ENCODE peak calls at places on chromosomes 13 and 19, in four cellular contexts. N is osteoblast, P is PC-9, O is IMR-90. W is an unnamed sample.

GRCh38 chr13:27920677-27921420 is 1.0 kb downstream of the PDX1 start:
- DNase-seq in N (peak), P (no peak), O (peak), W (peak)

GRCh38 chr13:112903606-112904195 is 65.3 kb upstream of the MCF2L start:
- DNase-seq in N (peak), P (no peak), O (no peak), W (no peak)

GRCh38 chr19:18346091-18346490 is 5.7 kb downstream of the PGPEP1 start:
- DNase-seq in N (peak), P (no peak), O (no peak), W (no peak)

GRCh38 chr13:107712145-107712544 is 503.2 kb downstream of the LIG4 start:
- DNase-seq in N (no peak), P (no peak), O (no peak), W (no peak)

GRCh38 chr19:36604656-36605100 is 435 bp upstream of the ZNF382 start:
- DNase-seq in N (peak), P (no peak), O (peak), W (peak)

GRCh38 chr19:33275559-33275932 is 26.8 kb downstream of the CEBPA start:
- DNase-seq in N (no peak), P (no peak), O (no peak), W (no peak)

GRCh38 chr13:95833126-95833525 is 156.2 kb downstream of the DNAJC3 start:
- DNase-seq in N (no peak), P (peak), O (no peak), W (no peak)

GRCh38 chr19:32870981-32871451 is 1.4 kb upstream of the SLC7A9 start:
- DNase-seq in N (peak), P (no peak), O (no peak), W (no peak)

GRCh38 chr13:106261450-106261849 is 274.0 kb downstream of the EFNB2 start:
- DNase-seq in N (no peak), P (no peak), O (no peak), W (no peak)

GRCh38 chr13:39401756-39402155 is 201.2 kb downstream of the LHFPL6 start:
- DNase-seq in N (no peak), P (no peak), O (no peak), W (no peak)

GRCh38 chr19:29006057-29006735 is 206.8 kb downstream of the UQCRFS1 start:
- DNase-seq in N (no peak), P (no peak), O (peak), W (peak)

GRCh38 chr19:42121666-42122069 is 10.6 kb downstream of the POU2F2 start:
- DNase-seq in N (peak), P (peak), O (peak), W (peak)

GRCh38 chr19:37551123-37551993 is 43.2 kb downstream of the ZNF571 start:
- DNase-seq in N (peak), P (no peak), O (peak), W (peak)

GRCh38 chr19:27972291-27973040 is 1240.5 kb downstream of the UQCRFS1 start:
- DNase-seq in N (no peak), P (peak), O (no peak), W (peak)

GRCh38 chr19:38245826-38246498 is 10.2 kb downstream of the PPP1R14A start:
- DNase-seq in N (peak), P (no peak), O (peak), W (peak)

GRCh38 chr19:29273000-29273691 is 60.2 kb upstream of the UQCRFS1 start:
- DNase-seq in N (no peak), P (no peak), O (no peak), W (no peak)

GRCh38 chr19:18894254-18895037 is 1.5 kb downstream of the CERS1 start:
- DNase-seq in N (peak), P (no peak), O (peak), W (peak)

GRCh38 chr19:3324405-3324856 is 42.0 kb upstream of the NFIC start:
- DNase-seq in N (peak), P (no peak), O (no peak), W (peak)

GRCh38 chr13:85367887-85368286 is 431.3 kb downstream of the SLITRK6 start:
- DNase-seq in N (no peak), P (no peak), O (peak), W (peak)

GRCh38 chr19:38666662-38667448 is 19.4 kb downstream of the ACTN4 start:
- DNase-seq in N (peak), P (no peak), O (peak), W (peak)

GRCh38 chr13:67101730-67102467 is 128.2 kb downstream of the PCDH9 start:
- DNase-seq in N (no peak), P (no peak), O (peak), W (no peak)

GRCh38 chr13:100434010-100434763 is 154.4 kb downstream of the GGACT start:
- DNase-seq in N (no peak), P (peak), O (peak), W (peak)

GRCh38 chr13:48318014-48318713 is 14.6 kb downstream of the RB1 start:
- DNase-seq in N (peak), P (no peak), O (no peak), W (no peak)

GRCh38 chr13:24539500-24540165 is 27.1 kb upstream of the PARP4 start:
- DNase-seq in N (no peak), P (no peak), O (no peak), W (no peak)

GRCh38 chr13:58087566-58087965 is 456.0 kb downstream of the PCDH17 start:
- DNase-seq in N (no peak), P (no peak), O (no peak), W (no peak)

GRCh38 chr19:30932854-30933253 is 416.4 kb downstream of the TSHZ3 start:
- DNase-seq in N (no peak), P (no peak), O (no peak), W (no peak)

GRCh38 chr19:4914736-4915501 is 5.6 kb downstream of the UHRF1 start:
- DNase-seq in N (peak), P (peak), O (peak), W (peak)

GRCh38 chr13:40181203-40181845 is 485.1 kb downstream of the FOXO1 start:
- DNase-seq in N (no peak), P (peak), O (peak), W (peak)

GRCh38 chr13:31920301-31920818 is 111.2 kb upstream of the FRY start:
- DNase-seq in N (no peak), P (no peak), O (no peak), W (peak)

GRCh38 chr19:18839465-18840287 is 7.9 kb downstream of the UPF1 start:
- DNase-seq in N (peak), P (no peak), O (no peak), W (no peak)

GRCh38 chr13:105572401-105572800 is 963.1 kb downstream of the EFNB2 start:
- DNase-seq in N (peak), P (no peak), O (no peak), W (no peak)

GRCh38 chr19:6362351-6362801 is 1.0 kb downstream of the CLPP start:
- DNase-seq in N (peak), P (no peak), O (no peak), W (no peak)

GRCh38 chr19:15101479-15102082 is 5.6 kb upstream of the SYDE1 start:
- DNase-seq in N (peak), P (no peak), O (peak), W (peak)

GRCh38 chr19:14519860-14520407 is 1.7 kb upstream of the DNAJB1 start:
- DNase-seq in N (peak), P (peak), O (peak), W (peak)

GRCh38 chr19:47002106-47002766 is 17.4 kb upstream of the NPAS1 start:
- DNase-seq in N (peak), P (no peak), O (no peak), W (no peak)

GRCh38 chr19:14116918-14117578 is 514 bp downstream of the PRKACA start:
- DNase-seq in N (peak), P (peak), O (no peak), W (no peak)

GRCh38 chr19:2887391-2887914 is 13.3 kb upstream of the ZNF57 start:
- DNase-seq in N (peak), P (peak), O (peak), W (peak)

GRCh38 chr13:22592515-22592914 is 588.3 kb upstream of the SGCG start:
- DNase-seq in N (no peak), P (no peak), O (peak), W (no peak)

GRCh38 chr13:79435549-79435948 is 29.5 kb upstream of the RBM26 start:
- DNase-seq in N (no peak), P (peak), O (peak), W (peak)

GRCh38 chr13:83214452-83214851 is 667.8 kb downstream of the SLITRK1 start:
- DNase-seq in N (no peak), P (no peak), O (peak), W (no peak)

GRCh38 chr13:75220238-75220542 is 261.8 kb downstream of the TBC1D4 start:
- DNase-seq in N (peak), P (no peak), O (no peak), W (no peak)

GRCh38 chr13:75214846-75215245 is 267.1 kb downstream of the TBC1D4 start:
- DNase-seq in N (no peak), P (no peak), O (no peak), W (no peak)

GRCh38 chr13:75219479-75220237 is 262.3 kb downstream of the TBC1D4 start:
- DNase-seq in N (peak), P (no peak), O (peak), W (peak)

GRCh38 chr13:75222031-75222430 is 259.9 kb downstream of the TBC1D4 start:
- DNase-seq in N (no peak), P (no peak), O (peak), W (peak)

DNA sequence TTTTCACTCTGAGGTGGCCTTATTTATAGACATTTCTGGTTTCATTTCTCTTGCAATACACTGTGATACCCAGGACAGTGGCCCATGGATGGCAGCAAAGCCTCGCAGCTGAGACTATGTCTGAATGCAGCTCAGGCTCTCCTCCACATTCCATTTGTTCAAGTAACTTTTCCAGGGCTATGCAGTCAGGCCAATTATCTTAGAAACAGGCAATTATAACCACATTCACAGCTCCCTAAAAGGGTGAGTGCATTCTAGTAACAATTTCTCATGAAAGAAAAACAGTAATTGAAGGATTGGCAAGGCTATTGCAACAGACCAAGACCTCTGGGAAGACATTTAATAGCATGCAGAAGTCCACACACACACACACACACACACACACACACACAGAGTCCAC is 264.0 kb downstream of the TBC1D4 start:
- DNase-seq in N (peak), P (no peak), O (peak), W (peak)
- TF ChIP-seq CTCF in N (peak), P (no peak), O (no peak), W (no peak)

GRCh38 chr19:12137541-12137940 is 2.6 kb downstream of the ZNF20 start:
- DNase-seq in N (no peak), P (no peak), O (no peak), W (no peak)
- TF ChIP-seq CTCF in N (no peak), P (no peak), O (no peak), W (peak)

DNA sequence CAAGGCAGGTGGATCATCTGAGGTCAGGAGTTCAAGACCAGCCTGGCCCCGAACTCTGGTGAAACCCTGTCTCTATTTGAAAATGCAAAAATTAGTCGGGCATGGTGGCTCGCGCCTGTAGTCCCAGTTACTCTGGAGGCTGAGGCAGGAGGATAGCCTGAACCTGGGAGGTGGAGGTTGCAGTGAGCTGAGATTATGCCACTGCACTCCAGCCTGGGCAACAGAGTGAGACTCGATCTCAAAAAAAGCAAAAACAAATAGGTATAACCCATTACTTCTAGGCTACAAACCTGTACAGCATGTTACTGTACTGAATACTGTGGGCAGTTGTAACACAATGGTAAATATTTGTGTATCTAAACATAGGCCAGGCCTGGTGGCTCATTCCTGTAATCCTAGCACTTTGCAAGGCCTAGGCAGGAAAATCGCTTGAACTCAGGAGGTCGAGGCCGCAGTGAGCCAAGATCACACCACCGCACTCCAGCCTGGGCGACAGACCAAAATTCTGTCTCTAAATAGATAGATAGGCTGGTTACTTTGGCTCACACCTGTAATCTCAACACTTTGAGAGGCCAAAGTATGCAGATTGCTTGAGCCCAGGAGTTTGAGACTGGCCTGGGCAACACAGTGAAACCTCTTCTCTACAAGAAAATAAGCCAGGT is 63.5 kb downstream of the MYO9B start:
- DNase-seq in N (no peak), P (no peak), O (no peak), W (no peak)
- TF ChIP-seq CTCF in N (no peak), P (no peak), O (no peak), W (no peak)

DNA sequence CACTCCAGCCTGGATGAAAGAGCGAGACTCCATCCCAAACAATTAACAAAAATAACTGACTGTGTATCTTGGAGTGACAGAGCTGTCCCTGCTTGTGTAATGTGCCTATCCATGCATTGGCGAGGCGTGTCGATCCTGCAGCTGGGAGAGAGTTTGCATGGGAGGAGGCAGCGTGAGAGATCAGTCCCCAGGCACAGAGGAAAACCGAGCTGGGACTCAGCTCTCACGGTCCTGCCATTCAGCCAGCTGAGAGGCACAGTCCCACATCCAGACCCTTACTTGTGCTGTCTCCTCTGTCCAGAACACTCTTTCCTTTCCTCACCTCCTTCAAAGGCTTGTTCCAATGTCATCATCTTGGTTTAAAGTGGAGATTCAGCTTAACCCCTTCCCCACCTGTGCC is 11.9 kb upstream of the SULT2B1 start:
- DNase-seq in N (peak), P (no peak), O (no peak), W (no peak)
- TF ChIP-seq CTCF in N (no peak), P (no peak), O (no peak), W (no peak)

GRCh38 chr19:50255115-50255514 is 51.7 kb downstream of the MYH14 start:
- DNase-seq in N (peak), P (no peak), O (no peak), W (no peak)
- TF ChIP-seq CTCF in N (no peak), P (no peak), O (no peak), W (no peak)

W was measured in fibroblast of pulmonary artery.